ENCODE peak calls at places on chromosomes 7 and 10, in seven cellular contexts. J is HFFc6, L is fibroblast of lung, X is ovary, G is iris pigment epithelial cell, C is lung, V is OCI-LY7. F is an unnamed sample.

GRCh38 chr7:105429746-105430612 is 41.3 kb upstream of the SRPK2 start:
- DNase-seq in L (peak), G (peak), J (peak), V (peak), X (peak), C (peak), F (peak)

GRCh38 chr7:4707134-4707651 is 25.1 kb downstream of the FOXK1 start:
- DNase-seq in L (no peak), C (no peak), V (no peak), X (no peak), J (no peak), G (no peak), F (no peak)

GRCh38 chr7:38594931-38595330 is 36.2 kb downstream of the AMPH start:
- DNase-seq in V (no peak), L (no peak), G (no peak), C (no peak), X (no peak), J (no peak), F (no peak)

GRCh38 chr7:32506266-32507054 is 11.2 kb downstream of the AVL9 start:
- DNase-seq in G (peak), V (no peak), X (no peak), C (no peak), L (peak), J (peak), F (no peak)

GRCh38 chr7:5143935-5144903 is 45.8 kb upstream of the WIPI2 start:
- DNase-seq in G (peak), V (peak), C (no peak), X (no peak), L (no peak), J (no peak), F (peak)

GRCh38 chr7:100983451-100984187 is 14.3 kb downstream of the MUC12 start:
- DNase-seq in J (peak), V (no peak), X (no peak), C (no peak), G (peak), L (no peak), F (no peak)

GRCh38 chr7:77467453-77467852 is 51.3 kb upstream of the GSAP start:
- DNase-seq in C (peak), G (peak), V (no peak), J (no peak), L (peak), X (no peak), F (peak)

GRCh38 chr10:20114179-20114578 is 297.9 kb downstream of the PLXDC2 start:
- DNase-seq in V (no peak), G (no peak), J (no peak), L (no peak), C (no peak), X (no peak), F (no peak)

GRCh38 chr10:97540669-97541500 is 31.7 kb upstream of the ANKRD2 start:
- DNase-seq in C (no peak), V (no peak), J (no peak), L (no peak), X (no peak), G (no peak), F (no peak)

GRCh38 chr7:45627691-45628456 is 53.7 kb downstream of the ADCY1 start:
- DNase-seq in V (no peak), C (no peak), J (no peak), X (no peak), G (no peak), L (no peak), F (no peak)

GRCh38 chr7:29839302-29839701 is 33.0 kb downstream of the WIPF3 start:
- DNase-seq in L (peak), X (peak), G (peak), J (peak), C (no peak), V (no peak), F (no peak)

GRCh38 chr7:43485580-43485979 is 97.3 kb upstream of the STK17A start:
- DNase-seq in G (no peak), X (no peak), C (no peak), V (no peak), J (no peak), L (no peak), F (no peak)

GRCh38 chr7:40058027-40058426 is 76.4 kb downstream of the MPLKIP start:
- DNase-seq in X (no peak), C (no peak), L (no peak), G (no peak), V (no peak), J (no peak), F (no peak)

F was measured in thyroid gland.